ENCODE peak calls at places on chromosomes 5 and 9, in five cellular contexts. Z is K562, O is HepG2, R is GM12878, Q is H1. Y is an unnamed sample.
A peak's percentile ranks its signal among the peaks of the same experiment; 100 is the strongest.

GRCh38 chr5:174735498-174736350 is 11.3 kb downstream of the MSX2 start:
- DNase-seq in Z (no peak), O (peak; percentile 5), R (no peak), Q (no peak), Y (peak; percentile 45)

GRCh38 chr5:11372191-11372590 is 532.1 kb downstream of the CTNND2 start:
- DNase-seq in Z (no peak), O (no peak), R (no peak), Q (no peak), Y (no peak)

GRCh38 chr5:176171171-176171760 is 67.0 kb upstream of the SIMC1 start:
- DNase-seq in Z (no peak), O (no peak), R (no peak), Q (no peak), Y (no peak)

GRCh38 chr9:124353811-124354274 is 61.4 kb downstream of the PSMB7 start:
- DNase-seq in Z (no peak), O (no peak), R (no peak), Q (no peak), Y (no peak)

GRCh38 chr5:88879724-88880123 is 3.3 kb downstream of the MEF2C start:
- DNase-seq in Z (no peak), O (no peak), R (no peak), Q (no peak), Y (no peak)

GRCh38 chr5:168765220-168766037 is 186.3 kb upstream of the PANK3 start:
- DNase-seq in Z (no peak), O (no peak), R (no peak), Q (no peak), Y (no peak)

GRCh38 chr9:97910273-97910844 is 11.9 kb downstream of the TRMO start:
- DNase-seq in Z (no peak), O (no peak), R (no peak), Q (no peak), Y (no peak)

GRCh38 chr9:112003538-112003937 is 106.9 kb downstream of the UGCG start:
- DNase-seq in Z (no peak), O (no peak), R (no peak), Q (no peak), Y (no peak)

GRCh38 chr9:125025584-125025983 is 84.7 kb upstream of the GOLGA1 start:
- DNase-seq in Z (no peak), O (no peak), R (no peak), Q (no peak), Y (no peak)

GRCh38 chr9:99632349-99633038 is 189.2 kb upstream of the NR4A3 start:
- DNase-seq in Z (no peak), O (no peak), R (no peak), Q (no peak), Y (no peak)

GRCh38 chr5:142621227-142621626 is 64.7 kb downstream of the FGF1 start:
- DNase-seq in Z (no peak), O (no peak), R (no peak), Q (no peak), Y (no peak)

GRCh38 chr9:86783884-86784283 is 163.4 kb downstream of the GAS1 start:
- DNase-seq in Z (no peak), O (no peak), R (no peak), Q (no peak), Y (no peak)

GRCh38 chr5:134143964-134144941 is 29.8 kb downstream of the TCF7 start:
- DNase-seq in Z (no peak), O (no peak), R (no peak), Q (no peak), Y (no peak)
- TF ChIP-seq ZNF274 in Z (no peak), O (no peak), R (no peak), Q (no peak), Y (no peak)

DNA sequence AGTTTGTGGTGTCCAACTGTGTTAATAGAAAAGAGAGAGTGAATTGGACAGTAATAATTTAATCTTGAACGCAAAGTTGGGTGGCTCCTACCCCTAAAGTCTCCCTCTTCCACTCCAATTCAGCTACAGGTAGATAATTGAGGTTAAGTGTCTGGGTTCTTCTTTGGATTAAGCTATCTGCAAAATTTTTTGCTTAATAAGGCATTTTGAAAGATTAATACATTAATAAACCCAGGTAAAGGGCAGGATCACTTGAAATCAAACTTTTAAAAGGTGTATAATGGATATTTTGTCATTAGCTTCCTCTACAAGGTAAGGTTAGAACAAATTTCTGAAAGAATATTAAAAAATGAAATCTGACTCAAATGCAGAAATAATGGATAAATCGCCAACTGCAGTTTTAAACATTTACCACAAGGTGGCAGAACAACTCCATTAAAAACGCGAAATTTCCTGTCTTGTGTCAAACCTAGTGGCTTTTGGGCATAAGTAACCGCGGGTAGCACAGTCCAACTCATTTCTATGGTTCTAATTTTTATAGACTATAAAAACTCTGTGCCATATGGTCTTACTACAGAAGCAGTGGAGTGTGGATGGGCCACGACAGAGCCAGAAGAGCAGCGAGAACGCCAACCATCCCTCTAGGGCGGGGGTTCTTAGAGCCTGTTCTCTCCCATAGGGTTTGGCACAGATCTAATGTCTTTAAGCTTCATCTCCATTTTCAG is 276.5 kb downstream of the ARHGEF28 start:
- DNase-seq in Z (peak; percentile 29), O (peak; percentile 41), R (peak; percentile 55), Q (peak; percentile 21), Y (peak; percentile 63)
- TF ChIP-seq SP1 in Z (no peak), O (no peak), R (no peak), Q (no peak), Y (no peak)

GRCh38 chr5:543755-544674 is 19.8 kb upstream of the SLC9A3 start:
- DNase-seq in Z (no peak), O (no peak), R (peak; percentile 76), Q (no peak), Y (no peak)
- TF ChIP-seq ZNF274 in Z (no peak), O (no peak), R (no peak), Q (no peak), Y (no peak)

DNA sequence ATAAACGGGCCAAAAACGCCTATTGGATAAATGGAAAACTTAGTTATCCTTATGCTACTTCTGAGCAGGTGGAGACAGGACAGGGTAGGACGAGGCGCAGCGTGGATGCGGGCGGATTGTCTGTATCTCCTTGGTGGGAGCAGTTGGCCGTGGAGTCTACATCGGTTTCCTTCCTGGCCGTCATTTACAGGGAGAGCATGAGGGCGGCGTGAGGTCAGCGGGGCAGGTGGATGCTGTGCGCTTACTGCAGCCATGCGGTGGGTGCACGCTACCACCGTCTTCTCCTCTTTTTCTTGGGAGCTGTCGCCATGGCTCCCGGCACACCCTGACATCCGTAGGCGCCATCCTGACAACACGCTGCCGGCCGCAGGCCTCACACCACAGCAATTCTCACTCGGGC is 121.3 kb downstream of the ADAMTS2 start:
- DNase-seq in Z (no peak), O (no peak), R (no peak), Q (no peak), Y (no peak)
- TF ChIP-seq SP1 in Z (no peak), O (no peak), R (no peak), Q (no peak), Y (no peak)

GRCh38 chr5:172713809-172714490 is 57.0 kb downstream of the DUSP1 start:
- DNase-seq in Z (no peak), O (no peak), R (no peak), Q (no peak), Y (no peak)

GRCh38 chr5:172713113-172713808 is 57.7 kb downstream of the DUSP1 start:
- DNase-seq in Z (peak; percentile 78), O (no peak), R (no peak), Q (no peak), Y (no peak)

GRCh38 chr5:172715931-172716682 is 54.9 kb downstream of the DUSP1 start:
- DNase-seq in Z (peak; percentile 52), O (peak; percentile 43), R (no peak), Q (no peak), Y (no peak)

GRCh38 chr5:172715421-172715780 is 55.6 kb downstream of the DUSP1 start:
- DNase-seq in Z (no peak), O (no peak), R (no peak), Q (no peak), Y (no peak)

DNA sequence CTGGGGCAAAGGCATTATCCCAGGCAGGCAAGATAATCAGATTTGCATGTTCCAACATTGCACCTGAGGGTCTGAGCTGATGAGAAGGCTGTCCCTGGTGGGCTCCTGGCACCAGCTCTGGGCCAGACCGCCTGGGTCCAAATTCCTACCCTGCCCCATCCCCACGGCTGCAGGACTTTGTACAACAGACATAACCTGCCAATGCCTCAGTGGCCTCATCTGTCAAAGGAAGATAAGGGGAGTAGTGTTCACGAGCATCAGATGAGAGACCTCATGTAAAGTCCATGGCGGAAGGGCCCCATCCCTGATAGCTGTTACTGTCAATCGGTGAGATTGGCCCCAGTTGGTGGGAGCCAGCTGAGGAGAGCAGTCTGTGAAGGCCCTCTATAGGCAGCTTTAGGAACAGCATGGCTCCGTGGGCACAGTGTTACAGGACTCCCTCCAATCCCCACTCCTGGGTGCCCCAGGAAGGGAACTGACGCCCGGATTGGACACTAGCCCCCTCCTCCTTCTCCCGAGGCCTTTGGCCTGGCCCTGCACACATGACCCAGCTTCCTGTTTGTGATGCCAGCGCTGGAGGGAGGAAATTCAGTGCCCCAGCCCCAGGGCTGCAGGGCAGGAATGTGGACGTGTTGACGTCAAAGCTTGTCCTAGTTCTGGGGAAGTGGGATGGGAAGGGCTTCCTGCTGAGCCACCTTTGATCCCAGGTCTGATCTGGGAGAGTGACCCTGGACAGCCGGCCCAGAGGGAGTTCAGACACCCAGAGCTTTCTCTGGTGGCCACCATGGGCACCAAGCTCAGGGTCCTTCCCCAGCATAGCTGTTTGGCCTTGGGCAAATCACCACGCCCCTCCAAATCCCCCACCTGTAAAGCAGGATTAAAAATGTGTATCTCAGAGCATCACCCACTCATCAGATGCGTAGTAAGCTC is 56.2 kb downstream of the DUSP1 start:
- DNase-seq in Z (peak; percentile 73), O (peak; percentile 91), R (no peak), Q (no peak), Y (peak; percentile 67)
- TF ChIP-seq ZNF274 in Z (no peak), O (no peak), R (no peak), Q (no peak), Y (no peak)

GRCh38 chr5:139285651-139286392 is 7.7 kb upstream of the MATR3 start:
- DNase-seq in Z (no peak), O (no peak), R (no peak), Q (no peak), Y (no peak)

GRCh38 chr5:139282195-139282557 is 11.4 kb upstream of the MATR3 start:
- DNase-seq in Z (no peak), O (no peak), R (no peak), Q (no peak), Y (no peak)

GRCh38 chr5:139287890-139288635 is 5.5 kb upstream of the MATR3 start:
- DNase-seq in Z (no peak), O (no peak), R (no peak), Q (no peak), Y (no peak)

GRCh38 chr5:139284295-139284694 is 9.2 kb upstream of the MATR3 start:
- DNase-seq in Z (no peak), O (no peak), R (no peak), Q (no peak), Y (no peak)

GRCh38 chr5:139283252-139284166 is 10.0 kb upstream of the MATR3 start:
- DNase-seq in Z (no peak), O (no peak), R (no peak), Q (no peak), Y (no peak)
- TF ChIP-seq SP1 in Z (no peak), O (no peak), R (no peak), Q (no peak), Y (no peak)